ENCODE peak calls at places on chromosomes 2 and 18, in nine cellular contexts. N is NCI-H1092; G is ovary; T is GM12878; M is GM13976; Q is activated T-helper 2 cell treated with anti-CD3 and anti-CD28 coated beads, Interferon-gamma antibody, Interleukin-2, Interleukin-4, amounts not matched to agents 10 μg/mL and 5 μg/mL and 100 μg/mL, durations not matched to agents 14 hours and 24 hours and 36 hours; Z is hepatocyte; L is iris pigment epithelial cell; R is epithelial cell of esophagus. C is an unnamed sample.
A peak's percentile ranks its signal among the peaks of the same experiment; 100 is the strongest.

GRCh38 chr2:237591021-237591370 is 462 bp upstream of the RAB17 start:
- DNase-seq in T (no peak), M (no peak), L (no peak), G (no peak), R (peak; percentile 31), N (no peak), Q (no peak), Z (peak; percentile 78), C (no peak)

GRCh38 chr2:151878655-151879563 is 50.7 kb upstream of the ARL5A start:
- DNase-seq in T (no peak), N (no peak), R (peak; percentile 38), G (no peak), M (no peak), Z (peak; percentile 47), Q (no peak), L (peak; percentile 39), C (peak; percentile 69)

GRCh38 chr2:100818606-100819364 is 1.2 kb upstream of the NPAS2 start:
- DNase-seq in L (peak; percentile 75), G (peak; percentile 54), R (peak; percentile 53), T (no peak), M (peak; percentile 45), Q (no peak), N (no peak), Z (peak; percentile 71), C (peak; percentile 82)

GRCh38 chr2:171999125-171999524 is 628 bp upstream of the METAP1D start:
- DNase-seq in L (no peak), Q (no peak), M (no peak), R (peak; percentile 21), Z (no peak), T (no peak), N (no peak), G (no peak), C (no peak)

GRCh38 chr2:241739651-241740050 is 5.2 kb downstream of the D2HGDH start:
- DNase-seq in R (peak; percentile 25), G (no peak), Z (no peak), T (no peak), Q (no peak), L (peak; percentile 65), M (no peak), N (no peak), C (peak; percentile 37)

GRCh38 chr2:17373736-17374135 is 144.5 kb downstream of the RAD51AP2 start:
- DNase-seq in N (no peak), R (peak; percentile 33), Q (no peak), T (no peak), Z (no peak), L (peak; percentile 66), M (no peak), G (no peak), C (peak; percentile 81)

GRCh38 chr18:22510697-22511096 is 93.0 kb upstream of the CTAGE1 start:
- DNase-seq in L (no peak), M (no peak), R (no peak), Z (no peak), G (no peak), Q (no peak), N (no peak), T (no peak), C (no peak)

GRCh38 chr2:236823976-236824375 is 254.4 kb downstream of the ACKR3 start:
- DNase-seq in M (no peak), R (peak; percentile 81), N (no peak), Z (no peak), Q (no peak), L (no peak), G (no peak), T (no peak), C (no peak)

GRCh38 chr2:133271105-133271504 is 297.2 kb downstream of the NCKAP5 start:
- DNase-seq in R (no peak), T (no peak), Q (no peak), Z (no peak), N (no peak), L (peak; percentile 50), M (no peak), G (no peak), C (peak; percentile 75)

C was measured in astrocyte of the hippocampus.